ENCODE peak calls at places on chromosome 19, in seven cellular contexts. R, E, D, G, L, P and J are unnamed samples.

GRCh38 chr19:13629687-13630357 is 123.5 kb upstream of the CACNA1A start:
- DNase-seq in R (no peak), E (no peak), D (no peak), G (no peak), L (no peak), P (no peak), J (no peak)

GRCh38 chr19:38252935-38253691 is 3.1 kb downstream of the PPP1R14A start:
- DNase-seq in R (no peak), E (no peak), D (peak), G (no peak), L (no peak), P (peak), J (no peak)

GRCh38 chr19:13164370-13165090 is 14.3 kb downstream of the IER2 start:
- DNase-seq in R (no peak), E (peak), D (peak), G (peak), L (no peak), P (peak), J (no peak)

GRCh38 chr19:51546650-51547396 is 15.4 kb upstream of the SIGLEC6 start:
- DNase-seq in R (no peak), E (no peak), D (no peak), G (no peak), L (no peak), P (no peak), J (no peak)

GRCh38 chr19:42140125-42140754 is 8.0 kb upstream of the POU2F2 start:
- DNase-seq in R (no peak), E (peak), D (no peak), G (peak), L (no peak), P (peak), J (no peak)

GRCh38 chr19:39405930-39406655 is 554 bp upstream of the ZFP36 start:
- DNase-seq in R (no peak), E (no peak), D (no peak), G (no peak), L (no peak), P (no peak), J (no peak)

GRCh38 chr19:22422220-22422619 is at the start of gene ZNF98:
- DNase-seq in R (no peak), E (peak), D (peak), G (no peak), L (no peak), P (peak), J (no peak)

GRCh38 chr19:56377105-56377924 is 16.0 kb downstream of the ZNF582 start:
- DNase-seq in R (no peak), E (no peak), D (no peak), G (no peak), L (no peak), P (no peak), J (no peak)

GRCh38 chr19:9323557-9323918 is 441 bp upstream of the ZNF559 start:
- DNase-seq in R (peak), E (peak), D (peak), G (no peak), L (peak), P (peak), J (peak)

GRCh38 chr19:45005787-45006186 is 4.5 kb downstream of the RELB start:
- DNase-seq in R (no peak), E (no peak), D (no peak), G (no peak), L (no peak), P (no peak), J (no peak)

GRCh38 chr19:13926715-13927114 is 11.5 kb downstream of the PODNL1 start:
- DNase-seq in R (no peak), E (no peak), D (no peak), G (no peak), L (no peak), P (no peak), J (no peak)

GRCh38 chr19:7715671-7716070 is 13.7 kb upstream of the FCER2 start:
- DNase-seq in R (no peak), E (no peak), D (no peak), G (no peak), L (no peak), P (no peak), J (no peak)

GRCh38 chr19:12111176-12111575 is 29.0 kb downstream of the ZNF20 start:
- DNase-seq in R (no peak), E (no peak), D (no peak), G (no peak), L (no peak), P (no peak), J (no peak)

GRCh38 chr19:16894080-16894479 is 5.3 kb downstream of the F2RL3 start:
- DNase-seq in R (no peak), E (no peak), D (no peak), G (no peak), L (no peak), P (no peak), J (no peak)

GRCh38 chr19:10981496-10981895 is 20.7 kb downstream of the SMARCA4 start:
- DNase-seq in R (no peak), E (no peak), D (no peak), G (no peak), L (no peak), P (no peak), J (peak)

GRCh38 chr19:22616659-22617058 is 17.5 kb upstream of the ZNF492 start:
- DNase-seq in R (no peak), E (no peak), D (no peak), G (no peak), L (no peak), P (no peak), J (no peak)

GRCh38 chr19:41233748-41234240 is 14.8 kb downstream of the AXL start:
- DNase-seq in R (no peak), E (peak), D (no peak), G (no peak), L (no peak), P (no peak), J (no peak)

GRCh38 chr19:10546817-10547216 is 3.1 kb downstream of the ATG4D start:
- DNase-seq in R (no peak), E (no peak), D (no peak), G (no peak), L (no peak), P (no peak), J (no peak)

GRCh38 chr19:31233288-31233687 is 115.9 kb downstream of the TSHZ3 start:
- DNase-seq in R (no peak), E (no peak), D (no peak), G (no peak), L (no peak), P (no peak), J (no peak)

GRCh38 chr19:45021971-45022370 is 16.9 kb upstream of the CLASRP start:
- DNase-seq in R (no peak), E (no peak), D (no peak), G (no peak), L (no peak), P (no peak), J (no peak)

GRCh38 chr19:7366701-7367420 is 18.1 kb downstream of the ARHGEF18 start:
- DNase-seq in R (peak), E (peak), D (no peak), G (no peak), L (no peak), P (no peak), J (no peak)

GRCh38 chr19:18889949-18890745 is 5.8 kb downstream of the CERS1 start:
- DNase-seq in R (no peak), E (no peak), D (no peak), G (no peak), L (no peak), P (no peak), J (no peak)

GRCh38 chr19:18507021-18507726 is 14.7 kb downstream of the ELL start:
- DNase-seq in R (no peak), E (no peak), D (no peak), G (no peak), L (no peak), P (peak), J (no peak)

GRCh38 chr19:21610787-21611186 is 105.4 kb downstream of the ZNF429 start:
- DNase-seq in R (no peak), E (no peak), D (no peak), G (no peak), L (no peak), P (no peak), J (no peak)

GRCh38 chr19:46080561-46080960 is 39.8 kb upstream of the IGFL4 start:
- DNase-seq in R (no peak), E (peak), D (peak), G (no peak), L (no peak), P (no peak), J (peak)

GRCh38 chr19:54463531-54464043 is at the start of gene LENG9:
- DNase-seq in R (peak), E (peak), D (peak), G (peak), L (peak), P (peak), J (peak)
- TF ChIP-seq POLR2A in R (peak), E (peak), D (peak), G (peak), L (peak), P (peak), J (no peak)

GRCh38 chr19:49231804-49232203 is 74.2 kb downstream of the TRPM4 start:
- DNase-seq in R (no peak), E (no peak), D (no peak), G (no peak), L (no peak), P (no peak), J (no peak)
- TF ChIP-seq POLR2A in R (no peak), E (no peak), D (no peak), G (no peak), L (no peak), P (no peak), J (no peak)

GRCh38 chr19:28427256-28428083 is 785.5 kb downstream of the UQCRFS1 start:
- DNase-seq in R (no peak), E (no peak), D (no peak), G (no peak), L (no peak), P (no peak), J (no peak)
- TF ChIP-seq POLR2A in R (no peak), E (no peak), D (no peak), G (no peak), L (no peak), P (no peak), J (no peak)

DNA sequence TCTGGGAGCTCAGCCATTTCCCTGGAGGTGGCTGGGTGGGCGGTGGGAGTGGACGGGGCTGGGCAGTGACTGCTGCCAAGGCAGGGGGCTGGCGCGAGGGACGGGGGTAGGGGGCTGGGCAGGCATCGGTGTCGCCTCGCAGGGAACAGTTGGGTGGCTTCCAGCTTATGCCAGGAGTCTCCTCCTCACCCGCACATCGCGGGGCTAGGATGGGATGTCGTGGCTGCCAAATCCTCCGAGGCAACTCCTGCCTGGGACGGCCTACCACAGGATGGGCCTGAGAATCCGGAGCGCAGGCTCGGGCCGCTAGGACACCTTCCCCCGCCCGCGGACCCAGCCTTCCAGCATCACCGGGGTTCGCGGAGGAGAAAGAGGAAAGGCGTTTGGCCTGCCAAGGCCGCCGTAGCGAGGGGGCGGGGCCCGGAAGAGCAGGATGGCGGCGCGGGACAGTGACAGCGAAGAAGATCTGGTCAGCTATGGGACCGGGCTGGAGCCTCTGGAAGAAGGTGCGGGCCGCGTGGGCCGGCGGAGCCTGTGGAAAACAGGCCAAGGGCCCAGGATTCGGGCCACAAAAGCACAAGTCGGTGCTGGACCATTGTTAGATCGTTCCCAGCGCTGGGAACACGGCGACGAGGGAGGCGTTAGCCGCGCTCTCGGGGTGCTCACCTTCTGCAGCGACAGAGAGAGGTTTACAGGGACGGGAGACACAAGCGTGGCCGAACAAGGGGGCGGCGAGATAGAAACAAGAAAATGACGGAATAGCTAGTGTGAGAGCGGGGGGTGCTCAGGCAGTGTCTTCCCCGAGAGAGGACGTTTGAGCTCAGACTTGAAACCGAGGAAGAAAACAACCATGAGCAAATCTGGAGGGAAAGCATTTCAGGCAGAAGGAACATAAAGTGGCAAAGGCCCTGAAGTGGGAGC is at the start of gene GPATCH1:
- DNase-seq in R (peak), E (peak), D (peak), G (peak), L (peak), P (peak), J (peak)
- TF ChIP-seq POLR2A in R (peak), E (peak), D (peak), G (peak), L (no peak), P (peak), J (peak)

DNA sequence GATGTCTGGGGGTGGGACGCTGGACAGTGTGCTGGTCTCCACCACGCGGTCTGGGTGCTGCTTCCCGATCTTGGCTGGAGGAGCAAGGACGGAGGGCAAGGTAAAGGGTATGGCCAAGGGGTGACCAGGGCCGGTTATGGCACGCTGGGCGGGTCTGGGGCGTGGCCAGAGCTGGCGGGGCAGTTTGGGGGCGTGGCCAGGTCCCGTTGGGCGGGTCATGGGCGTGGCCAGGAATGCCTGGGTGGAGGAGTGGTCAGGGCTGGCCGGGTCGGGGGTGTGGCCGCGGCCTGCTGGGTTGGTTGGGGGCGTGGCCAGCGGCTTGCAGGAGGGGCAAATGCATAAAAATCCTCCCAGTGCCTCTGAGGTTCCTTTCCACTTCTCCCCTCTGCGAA is 19.2 kb downstream of the GPX4 start:
- DNase-seq in R (no peak), E (peak), D (peak), G (no peak), L (no peak), P (no peak), J (peak)
- TF ChIP-seq POLR2A in R (no peak), E (no peak), D (no peak), G (no peak), L (no peak), P (no peak), J (no peak)

GRCh38 chr19:5692785-5693194 is 2.7 kb downstream of the RPL36 start:
- DNase-seq in R (no peak), E (no peak), D (no peak), G (no peak), L (no peak), P (no peak), J (no peak)

GRCh38 chr19:5691205-5691929 is 1.3 kb downstream of the RPL36 start:
- DNase-seq in R (no peak), E (peak), D (peak), G (no peak), L (no peak), P (peak), J (no peak)

GRCh38 chr19:5690955-5691204 is 785 bp downstream of the RPL36 start:
- DNase-seq in R (no peak), E (no peak), D (no peak), G (no peak), L (no peak), P (no peak), J (no peak)

GRCh38 chr19:5693195-5694166 is 3.4 kb downstream of the RPL36 start:
- DNase-seq in R (no peak), E (no peak), D (no peak), G (no peak), L (no peak), P (no peak), J (no peak)

DNA sequence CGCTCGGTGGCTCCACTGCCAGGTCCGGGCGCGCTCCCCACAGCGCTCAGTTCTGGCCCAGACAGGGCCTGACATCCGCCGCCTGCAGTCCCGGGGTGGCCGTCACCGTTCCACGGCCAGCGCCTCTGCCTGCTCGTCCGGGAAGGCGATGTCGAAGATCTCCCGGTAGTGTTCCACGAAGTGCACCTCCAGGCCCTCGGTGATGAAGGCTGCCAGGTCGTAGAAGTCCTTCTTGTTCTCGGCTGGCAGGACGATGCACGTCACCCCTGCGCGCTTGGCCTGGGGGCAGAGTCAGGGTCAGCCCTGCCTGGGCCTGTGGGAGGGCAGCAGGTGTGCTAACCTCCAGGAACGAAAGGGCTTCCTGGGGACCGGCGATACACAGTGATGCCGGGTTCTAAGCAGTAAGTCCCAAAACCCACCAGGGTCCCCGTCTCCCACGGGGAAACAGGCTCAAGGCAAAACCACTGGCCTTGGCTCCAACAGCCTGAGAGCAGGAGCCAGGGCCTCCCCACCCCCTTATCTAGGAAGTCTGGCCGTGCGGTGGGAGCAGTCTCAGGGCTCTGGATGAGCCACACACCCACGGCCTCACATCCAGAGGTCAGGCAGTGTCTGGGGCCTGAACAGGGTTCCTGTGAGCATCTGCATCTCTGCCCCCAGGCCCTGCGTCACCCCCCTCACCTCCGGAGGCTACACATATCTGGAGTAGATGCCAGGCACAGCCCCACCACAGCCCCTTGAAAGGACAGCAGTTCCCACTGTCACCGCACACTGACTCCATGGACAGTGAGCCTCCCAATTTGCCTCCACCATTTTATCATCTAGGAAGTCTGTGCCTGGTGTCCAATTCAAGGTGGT is 2.1 kb downstream of the RPL36 start:
- DNase-seq in R (no peak), E (no peak), D (no peak), G (no peak), L (no peak), P (no peak), J (no peak)
- TF ChIP-seq POLR2A in R (no peak), E (no peak), D (peak), G (peak), L (no peak), P (no peak), J (no peak)